ENCODE peak calls at places on chromosome 17, in ten cellular contexts. One of them, this sample, is unnamed.

GRCh38 chr17:66755944-66756290 is 79.0 kb upstream of the CACNG5 start:
- DNase-seq in cardiac muscle cell: no peak
- DNase-seq in ovary: no peak
- DNase-seq in Caco-2: no peak
- DNase-seq in BJ: no peak
- DNase-seq in brain microvascular endothelial cell: no peak
- DNase-seq in A673: no peak
- DNase-seq in H9: no peak
- DNase-seq in colonic mucosa: no peak
- DNase-seq in AG04450: no peak
- DNase-seq in this sample: no peak

GRCh38 chr17:58529275-58529674 is 14.8 kb upstream of the MTMR4 start:
- DNase-seq in cardiac muscle cell: no peak
- DNase-seq in ovary: no peak
- DNase-seq in Caco-2: no peak
- DNase-seq in BJ: no peak
- DNase-seq in brain microvascular endothelial cell: no peak
- DNase-seq in A673: no peak
- DNase-seq in H9: no peak
- DNase-seq in colonic mucosa: no peak
- DNase-seq in AG04450: no peak
- DNase-seq in this sample: no peak

GRCh38 chr17:80424261-80424660 is 9.3 kb downstream of the ENDOV start:
- DNase-seq in cardiac muscle cell: no peak
- DNase-seq in ovary: no peak
- DNase-seq in Caco-2: no peak
- DNase-seq in BJ: no peak
- DNase-seq in brain microvascular endothelial cell: no peak
- DNase-seq in A673: no peak
- DNase-seq in H9: no peak
- DNase-seq in colonic mucosa: no peak
- DNase-seq in AG04450: no peak
- DNase-seq in this sample: no peak

GRCh38 chr17:15291674-15292361 is 26.7 kb upstream of the PMP22 start:
- DNase-seq in cardiac muscle cell: peak; percentile 25
- DNase-seq in ovary: no peak
- DNase-seq in Caco-2: no peak
- DNase-seq in BJ: no peak
- DNase-seq in brain microvascular endothelial cell: no peak
- DNase-seq in A673: no peak
- DNase-seq in H9: no peak
- DNase-seq in colonic mucosa: no peak
- DNase-seq in AG04450: no peak
- DNase-seq in this sample: no peak

GRCh38 chr17:20127660-20128413 is 118.7 kb downstream of the SPECC1 start:
- DNase-seq in cardiac muscle cell: peak; percentile 48
- DNase-seq in ovary: no peak
- DNase-seq in Caco-2: no peak
- DNase-seq in BJ: peak; percentile 19
- DNase-seq in brain microvascular endothelial cell: no peak
- DNase-seq in A673: no peak
- DNase-seq in H9: no peak
- DNase-seq in colonic mucosa: no peak
- DNase-seq in AG04450: peak; percentile 92
- DNase-seq in this sample: no peak

GRCh38 chr17:43210576-43210975 is 1.1 kb upstream of the TMEM106A start:
- DNase-seq in cardiac muscle cell: no peak
- DNase-seq in ovary: no peak
- DNase-seq in Caco-2: no peak
- DNase-seq in BJ: no peak
- DNase-seq in brain microvascular endothelial cell: no peak
- DNase-seq in A673: no peak
- DNase-seq in H9: no peak
- DNase-seq in colonic mucosa: no peak
- DNase-seq in AG04450: no peak
- DNase-seq in this sample: no peak

GRCh38 chr17:38852771-38853291 is 690 bp downstream of the RPL23 start:
- DNase-seq in cardiac muscle cell: no peak
- DNase-seq in ovary: no peak
- DNase-seq in Caco-2: no peak
- DNase-seq in BJ: no peak
- DNase-seq in brain microvascular endothelial cell: no peak
- DNase-seq in A673: no peak
- DNase-seq in H9: no peak
- DNase-seq in colonic mucosa: no peak
- DNase-seq in AG04450: no peak
- DNase-seq in this sample: no peak

GRCh38 chr17:19573075-19573474 is 39.4 kb downstream of the SLC47A1 start:
- DNase-seq in cardiac muscle cell: no peak
- DNase-seq in ovary: no peak
- DNase-seq in Caco-2: no peak
- DNase-seq in BJ: no peak
- DNase-seq in brain microvascular endothelial cell: no peak
- DNase-seq in A673: no peak
- DNase-seq in H9: no peak
- DNase-seq in colonic mucosa: no peak
- DNase-seq in AG04450: peak; percentile 36
- DNase-seq in this sample: no peak

GRCh38 chr17:81955756-81956544 is 5.0 kb downstream of the NOTUM start:
- DNase-seq in cardiac muscle cell: no peak
- DNase-seq in ovary: no peak
- DNase-seq in Caco-2: no peak
- DNase-seq in BJ: no peak
- DNase-seq in brain microvascular endothelial cell: no peak
- DNase-seq in A673: no peak
- DNase-seq in H9: no peak
- DNase-seq in colonic mucosa: no peak
- DNase-seq in AG04450: no peak
- DNase-seq in this sample: no peak

GRCh38 chr17:81957691-81958432 is 3.1 kb downstream of the NOTUM start:
- DNase-seq in cardiac muscle cell: no peak
- DNase-seq in ovary: no peak
- DNase-seq in Caco-2: no peak
- DNase-seq in BJ: no peak
- DNase-seq in brain microvascular endothelial cell: no peak
- DNase-seq in A673: no peak
- DNase-seq in H9: no peak
- DNase-seq in colonic mucosa: no peak
- DNase-seq in AG04450: no peak
- DNase-seq in this sample: no peak

GRCh38 chr17:81955058-81955681 is 5.8 kb downstream of the NOTUM start:
- DNase-seq in cardiac muscle cell: no peak
- DNase-seq in ovary: no peak
- DNase-seq in Caco-2: no peak
- DNase-seq in BJ: no peak
- DNase-seq in brain microvascular endothelial cell: no peak
- DNase-seq in A673: no peak
- DNase-seq in H9: no peak
- DNase-seq in colonic mucosa: no peak
- DNase-seq in AG04450: no peak
- DNase-seq in this sample: no peak

GRCh38 chr17:81958633-81959342 is 2.2 kb downstream of the NOTUM start:
- DNase-seq in cardiac muscle cell: no peak
- DNase-seq in ovary: no peak
- DNase-seq in Caco-2: no peak
- DNase-seq in BJ: no peak
- DNase-seq in brain microvascular endothelial cell: no peak
- DNase-seq in A673: no peak
- DNase-seq in H9: no peak
- DNase-seq in colonic mucosa: no peak
- DNase-seq in AG04450: no peak
- DNase-seq in this sample: no peak

DNA sequence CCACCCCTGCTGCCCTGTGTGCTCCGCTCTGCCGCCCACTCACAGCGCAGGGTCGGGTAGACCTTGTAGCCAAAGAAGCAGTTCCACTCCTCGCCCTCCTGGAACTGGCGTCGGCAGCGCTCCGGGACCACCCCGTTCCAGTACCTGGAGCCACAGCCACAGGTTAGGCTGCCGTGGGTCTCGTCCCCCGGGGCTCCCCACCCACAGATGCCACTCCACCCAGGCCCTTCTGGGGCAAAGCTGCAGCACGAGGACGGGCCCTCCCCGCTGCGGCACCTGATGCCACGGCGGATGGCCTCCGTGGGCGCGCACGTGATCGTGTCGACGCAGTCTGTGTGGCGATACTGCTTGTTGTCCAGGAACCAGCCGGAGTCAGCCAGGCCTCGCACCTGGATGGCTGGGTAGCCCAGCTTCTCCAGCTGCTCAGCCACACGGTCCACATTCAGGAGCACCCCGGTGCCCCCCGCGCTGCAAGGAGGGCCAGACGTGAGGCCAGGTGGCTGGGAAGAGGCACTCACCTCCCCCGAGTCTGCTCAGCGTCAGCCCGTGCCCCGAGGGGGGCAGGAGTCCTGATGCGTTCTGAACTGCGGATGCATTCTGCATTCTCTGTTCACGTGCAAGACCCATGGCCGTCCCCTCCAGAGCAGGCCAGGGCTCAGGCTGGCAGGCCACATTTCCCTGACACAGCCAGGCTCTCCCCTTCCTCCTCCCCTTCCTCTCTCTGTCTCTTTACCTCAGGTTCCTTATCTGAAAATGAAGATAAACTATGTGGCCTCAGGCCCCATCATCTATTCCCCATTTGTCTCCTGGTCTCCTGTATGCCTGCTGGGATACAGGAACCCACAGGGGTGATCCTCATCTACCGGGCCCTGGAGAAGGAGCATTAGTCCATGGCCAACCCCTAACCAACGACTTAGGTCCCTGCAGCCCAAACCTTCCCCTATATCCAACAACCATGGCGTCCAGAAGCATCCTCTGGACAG is 4.1 kb downstream of the NOTUM start:
- DNase-seq in cardiac muscle cell: no peak
- DNase-seq in ovary: no peak
- DNase-seq in Caco-2: no peak
- DNase-seq in BJ: no peak
- DNase-seq in brain microvascular endothelial cell: no peak
- DNase-seq in A673: no peak
- DNase-seq in H9: no peak
- DNase-seq in colonic mucosa: no peak
- DNase-seq in AG04450: no peak
- DNase-seq in this sample: no peak
- H3K27me3 ChIP-seq in cardiac muscle cell: peaks cover 39% of the 10 kb centered on the region
- H3K27me3 ChIP-seq in ovary: peaks cover 3% of the 10 kb centered on the region
- H3K27me3 ChIP-seq in Caco-2: peaks cover 1% of the 10 kb centered on the region
- H3K27me3 ChIP-seq in BJ: peaks cover 12% of the 10 kb centered on the region
- H3K27me3 ChIP-seq in brain microvascular endothelial cell: peaks cover 41% of the 10 kb centered on the region
- H3K27me3 ChIP-seq in A673: peaks cover 33% of the 10 kb centered on the region
- H3K27me3 ChIP-seq in H9: peaks cover 25% of the 10 kb centered on the region
- H3K27me3 ChIP-seq in colonic mucosa: peaks cover 28% of the 10 kb centered on the region
- H3K27me3 ChIP-seq in AG04450: peaks cover 25% of the 10 kb centered on the region
- H3K27me3 ChIP-seq in this sample: peaks cover 7% of the 10 kb centered on the region

DNA sequence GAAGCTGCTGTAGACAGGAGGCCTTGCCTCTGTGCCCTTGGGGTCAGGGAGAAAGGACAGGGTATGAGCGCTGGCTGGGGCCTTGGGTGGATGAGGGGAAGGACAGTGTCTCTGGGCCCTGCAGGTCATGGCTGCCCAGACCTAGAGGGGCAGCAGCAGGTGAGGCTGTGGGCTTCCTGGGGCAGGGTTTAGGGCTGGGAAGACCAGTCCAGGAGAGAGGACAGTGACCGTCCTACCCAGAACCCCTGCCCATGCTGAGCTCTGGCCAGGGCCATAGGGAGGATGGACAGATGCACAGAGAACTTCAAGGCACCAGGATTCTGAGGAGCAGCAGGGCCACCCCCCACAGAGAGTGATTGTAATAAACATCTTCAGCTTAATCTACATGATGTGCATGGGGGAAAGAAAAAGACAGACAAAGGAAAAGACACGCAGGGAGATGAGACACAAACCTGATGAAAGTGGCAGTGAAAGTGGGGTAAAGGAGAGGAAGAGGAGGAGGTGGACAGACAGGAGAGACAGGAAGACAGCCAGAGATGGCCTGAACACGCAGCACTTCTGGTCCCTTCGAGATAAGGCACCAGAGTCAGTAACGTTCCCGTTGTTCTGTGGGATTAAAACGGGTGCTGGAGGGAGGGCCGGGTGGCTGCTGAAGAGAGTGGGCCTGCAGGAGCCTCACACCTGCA is 17.5 kb downstream of the FLOT2 start:
- DNase-seq in cardiac muscle cell: no peak
- DNase-seq in ovary: no peak
- DNase-seq in Caco-2: no peak
- DNase-seq in BJ: no peak
- DNase-seq in brain microvascular endothelial cell: no peak
- DNase-seq in A673: no peak
- DNase-seq in H9: no peak
- DNase-seq in colonic mucosa: no peak
- DNase-seq in AG04450: no peak
- DNase-seq in this sample: no peak
- TF ChIP-seq CTCF in cardiac muscle cell: no peak
- TF ChIP-seq CTCF in ovary: no peak
- TF ChIP-seq CTCF in Caco-2: no peak
- TF ChIP-seq CTCF in BJ: no peak
- TF ChIP-seq CTCF in brain microvascular endothelial cell: no peak
- TF ChIP-seq CTCF in A673: no peak
- TF ChIP-seq CTCF in H9: no peak
- TF ChIP-seq CTCF in colonic mucosa: no peak
- TF ChIP-seq CTCF in AG04450: no peak
- TF ChIP-seq CTCF in this sample: no peak

GRCh38 chr17:48756816-48757215 is 28.3 kb upstream of the HOXB13 start:
- DNase-seq in cardiac muscle cell: no peak
- DNase-seq in ovary: no peak
- DNase-seq in Caco-2: no peak
- DNase-seq in BJ: no peak
- DNase-seq in brain microvascular endothelial cell: no peak
- DNase-seq in A673: no peak
- DNase-seq in H9: no peak
- DNase-seq in colonic mucosa: peak; percentile 67
- DNase-seq in AG04450: no peak
- DNase-seq in this sample: no peak

GRCh38 chr17:48759288-48759687 is 30.7 kb upstream of the HOXB13 start:
- DNase-seq in cardiac muscle cell: no peak
- DNase-seq in ovary: no peak
- DNase-seq in Caco-2: no peak
- DNase-seq in BJ: no peak
- DNase-seq in brain microvascular endothelial cell: no peak
- DNase-seq in A673: no peak
- DNase-seq in H9: no peak
- DNase-seq in colonic mucosa: no peak
- DNase-seq in AG04450: no peak
- DNase-seq in this sample: no peak

GRCh38 chr17:48757524-48757961 is 29.0 kb upstream of the HOXB13 start:
- DNase-seq in cardiac muscle cell: no peak
- DNase-seq in ovary: no peak
- DNase-seq in Caco-2: no peak
- DNase-seq in BJ: peak; percentile 3
- DNase-seq in brain microvascular endothelial cell: no peak
- DNase-seq in A673: peak; percentile 16
- DNase-seq in H9: no peak
- DNase-seq in colonic mucosa: peak; percentile 50
- DNase-seq in AG04450: no peak
- DNase-seq in this sample: no peak

GRCh38 chr17:48760411-48760810 is 31.9 kb upstream of the HOXB13 start:
- DNase-seq in cardiac muscle cell: no peak
- DNase-seq in ovary: no peak
- DNase-seq in Caco-2: no peak
- DNase-seq in BJ: no peak
- DNase-seq in brain microvascular endothelial cell: no peak
- DNase-seq in A673: no peak
- DNase-seq in H9: no peak
- DNase-seq in colonic mucosa: peak; percentile 87
- DNase-seq in AG04450: no peak
- DNase-seq in this sample: no peak

GRCh38 chr17:48761114-48761513 is 32.6 kb upstream of the HOXB13 start:
- DNase-seq in cardiac muscle cell: no peak
- DNase-seq in ovary: no peak
- DNase-seq in Caco-2: no peak
- DNase-seq in BJ: no peak
- DNase-seq in brain microvascular endothelial cell: no peak
- DNase-seq in A673: no peak
- DNase-seq in H9: no peak
- DNase-seq in colonic mucosa: no peak
- DNase-seq in AG04450: no peak
- DNase-seq in this sample: no peak
- H3K27me3 ChIP-seq in cardiac muscle cell: peaks cover 100% of the 10 kb centered on the region
- H3K27me3 ChIP-seq in ovary: no peaks in the 10 kb centered on the region
- H3K27me3 ChIP-seq in Caco-2: no peaks in the 10 kb centered on the region
- H3K27me3 ChIP-seq in BJ: peaks cover 19% of the 10 kb centered on the region
- H3K27me3 ChIP-seq in brain microvascular endothelial cell: peaks cover 29% of the 10 kb centered on the region
- H3K27me3 ChIP-seq in A673: no peaks in the 10 kb centered on the region
- H3K27me3 ChIP-seq in H9: peaks cover 34% of the 10 kb centered on the region
- H3K27me3 ChIP-seq in colonic mucosa: no peaks in the 10 kb centered on the region
- H3K27me3 ChIP-seq in AG04450: peaks cover 46% of the 10 kb centered on the region
- H3K27me3 ChIP-seq in this sample: peaks cover 100% of the 10 kb centered on the region

GRCh38 chr17:75998327-75998795 is 2.3 kb upstream of the CDK3 start:
- DNase-seq in cardiac muscle cell: no peak
- DNase-seq in ovary: no peak
- DNase-seq in Caco-2: peak; percentile 55
- DNase-seq in BJ: no peak
- DNase-seq in brain microvascular endothelial cell: no peak
- DNase-seq in A673: no peak
- DNase-seq in H9: no peak
- DNase-seq in colonic mucosa: no peak
- DNase-seq in AG04450: no peak
- DNase-seq in this sample: no peak

GRCh38 chr17:76002100-76002499 is 1.4 kb downstream of the CDK3 start:
- DNase-seq in cardiac muscle cell: no peak
- DNase-seq in ovary: no peak
- DNase-seq in Caco-2: no peak
- DNase-seq in BJ: no peak
- DNase-seq in brain microvascular endothelial cell: no peak
- DNase-seq in A673: no peak
- DNase-seq in H9: no peak
- DNase-seq in colonic mucosa: no peak
- DNase-seq in AG04450: no peak
- DNase-seq in this sample: no peak

GRCh38 chr17:76003915-76004314 is 3.3 kb downstream of the CDK3 start:
- DNase-seq in cardiac muscle cell: no peak
- DNase-seq in ovary: no peak
- DNase-seq in Caco-2: no peak
- DNase-seq in BJ: no peak
- DNase-seq in brain microvascular endothelial cell: no peak
- DNase-seq in A673: no peak
- DNase-seq in H9: no peak
- DNase-seq in colonic mucosa: no peak
- DNase-seq in AG04450: no peak
- DNase-seq in this sample: no peak

GRCh38 chr17:76000016-76000754 is 470 bp upstream of the CDK3 start:
- DNase-seq in cardiac muscle cell: peak; percentile 72
- DNase-seq in ovary: peak; percentile 60
- DNase-seq in Caco-2: peak; percentile 81
- DNase-seq in BJ: no peak
- DNase-seq in brain microvascular endothelial cell: peak; percentile 19
- DNase-seq in A673: peak; percentile 73
- DNase-seq in H9: peak; percentile 93
- DNase-seq in colonic mucosa: peak; percentile 78
- DNase-seq in AG04450: no peak
- DNase-seq in this sample: peak; percentile 81

GRCh38 chr17:76000755-76001521 is at the start of gene CDK3:
- DNase-seq in cardiac muscle cell: no peak
- DNase-seq in ovary: no peak
- DNase-seq in Caco-2: no peak
- DNase-seq in BJ: no peak
- DNase-seq in brain microvascular endothelial cell: no peak
- DNase-seq in A673: no peak
- DNase-seq in H9: no peak
- DNase-seq in colonic mucosa: peak; percentile 61
- DNase-seq in AG04450: no peak
- DNase-seq in this sample: no peak
- TF ChIP-seq CTCF in cardiac muscle cell: no peak
- TF ChIP-seq CTCF in ovary: no peak
- TF ChIP-seq CTCF in Caco-2: no peak
- TF ChIP-seq CTCF in BJ: no peak
- TF ChIP-seq CTCF in brain microvascular endothelial cell: no peak
- TF ChIP-seq CTCF in A673: peak; percentile 43
- TF ChIP-seq CTCF in H9: no peak
- TF ChIP-seq CTCF in colonic mucosa: no peak
- TF ChIP-seq CTCF in AG04450: no peak
- TF ChIP-seq CTCF in this sample: no peak